ENCODE peak calls at places on chromosome 2, in eight cellular contexts. One of them, this sample, is unnamed.

GRCh38 chr2:128395640-128396499 is 77.2 kb upstream of the HS6ST1 start:
- DNase-seq in uterus: no peak
- DNase-seq in stomach: peak
- DNase-seq in HEK293T: no peak
- DNase-seq in dorsolateral prefrontal cortex: no peak
- DNase-seq in NCI-H510A: no peak
- DNase-seq in AG10803: no peak
- DNase-seq in activated T-cell treated with anti-CD3 and anti-CD28 coated beads for 24 hours: no peak
- DNase-seq in this sample: no peak

GRCh38 chr2:185188656-185189055 is 549.9 kb upstream of the FSIP2 start:
- DNase-seq in uterus: no peak
- DNase-seq in stomach: no peak
- DNase-seq in HEK293T: no peak
- DNase-seq in dorsolateral prefrontal cortex: peak
- DNase-seq in NCI-H510A: no peak
- DNase-seq in AG10803: no peak
- DNase-seq in activated T-cell treated with anti-CD3 and anti-CD28 coated beads for 24 hours: no peak
- DNase-seq in this sample: no peak

GRCh38 chr2:121260370-121261154 is 24.4 kb downstream of the TFCP2L1 start:
- DNase-seq in uterus: no peak
- DNase-seq in stomach: peak
- DNase-seq in HEK293T: no peak
- DNase-seq in dorsolateral prefrontal cortex: no peak
- DNase-seq in NCI-H510A: peak
- DNase-seq in AG10803: no peak
- DNase-seq in activated T-cell treated with anti-CD3 and anti-CD28 coated beads for 24 hours: no peak
- DNase-seq in this sample: no peak

GRCh38 chr2:134683561-134684112 is 35.2 kb downstream of the TMEM163 start:
- DNase-seq in uterus: no peak
- DNase-seq in stomach: no peak
- DNase-seq in HEK293T: no peak
- DNase-seq in dorsolateral prefrontal cortex: no peak
- DNase-seq in NCI-H510A: no peak
- DNase-seq in AG10803: no peak
- DNase-seq in activated T-cell treated with anti-CD3 and anti-CD28 coated beads for 24 hours: no peak
- DNase-seq in this sample: no peak

GRCh38 chr2:176413786-176414185 is 144.5 kb downstream of the MTX2 start:
- DNase-seq in uterus: no peak
- DNase-seq in stomach: no peak
- DNase-seq in HEK293T: no peak
- DNase-seq in dorsolateral prefrontal cortex: no peak
- DNase-seq in NCI-H510A: no peak
- DNase-seq in AG10803: no peak
- DNase-seq in activated T-cell treated with anti-CD3 and anti-CD28 coated beads for 24 hours: no peak
- DNase-seq in this sample: no peak

GRCh38 chr2:20378891-20379519 is 28.4 kb upstream of the PUM2 start:
- DNase-seq in uterus: peak
- DNase-seq in stomach: peak
- DNase-seq in HEK293T: peak
- DNase-seq in dorsolateral prefrontal cortex: peak
- DNase-seq in NCI-H510A: no peak
- DNase-seq in AG10803: peak
- DNase-seq in activated T-cell treated with anti-CD3 and anti-CD28 coated beads for 24 hours: no peak
- DNase-seq in this sample: peak

GRCh38 chr2:135005753-135006152 is 41.5 kb downstream of the MAP3K19 start:
- DNase-seq in uterus: no peak
- DNase-seq in stomach: no peak
- DNase-seq in HEK293T: no peak
- DNase-seq in dorsolateral prefrontal cortex: no peak
- DNase-seq in NCI-H510A: no peak
- DNase-seq in AG10803: no peak
- DNase-seq in activated T-cell treated with anti-CD3 and anti-CD28 coated beads for 24 hours: no peak
- DNase-seq in this sample: no peak

GRCh38 chr2:234165421-234165820 is 114.9 kb downstream of the SPP2 start:
- DNase-seq in uterus: no peak
- DNase-seq in stomach: no peak
- DNase-seq in HEK293T: no peak
- DNase-seq in dorsolateral prefrontal cortex: no peak
- DNase-seq in NCI-H510A: no peak
- DNase-seq in AG10803: peak
- DNase-seq in activated T-cell treated with anti-CD3 and anti-CD28 coated beads for 24 hours: no peak
- DNase-seq in this sample: no peak

GRCh38 chr2:234494361-234495075 is 2.4 kb downstream of the ARL4C start:
- DNase-seq in uterus: no peak
- DNase-seq in stomach: peak
- DNase-seq in HEK293T: no peak
- DNase-seq in dorsolateral prefrontal cortex: no peak
- DNase-seq in NCI-H510A: peak
- DNase-seq in AG10803: peak
- DNase-seq in activated T-cell treated with anti-CD3 and anti-CD28 coated beads for 24 hours: no peak
- DNase-seq in this sample: no peak

This sample was measured in SK-N-DZ.